ENCODE peak calls at places on chromosome 18, in nine cellular contexts. L is thoracic aorta; M is tibial artery; H is heart right ventricle; N is CD4-positive, CD25-positive, alpha-beta regulatory T cell; T is psoas muscle; P is adipocyte; V is Karpas-422; I is GM12878. X is an unnamed sample. For H3K4me1, the result is how much of the 10 kb centered on the place peaks cover.

GRCh38 chr18:53715243-53715853 is 509.1 kb downstream of the MBD2 start:
- DNase-seq in N (no peak), P (no peak), I (no peak), L (no peak), H (no peak), T (no peak), V (no peak), M (no peak), X (no peak)

GRCh38 chr18:26621161-26622026 is 73.0 kb upstream of the KCTD1 start:
- DNase-seq in L (no peak), P (peak), N (no peak), I (no peak), M (peak), H (peak), T (no peak), V (peak), X (no peak)

GRCh38 chr18:75048776-75049454 is 160.0 kb downstream of the PTGR3 start:
- DNase-seq in V (no peak), L (no peak), I (no peak), T (no peak), N (no peak), P (no peak), M (no peak), H (no peak), X (no peak)

GRCh38 chr18:2906522-2907458 is 60.0 kb downstream of the EMILIN2 start:
- DNase-seq in V (no peak), H (peak), P (peak), I (no peak), L (no peak), T (peak), N (peak), M (no peak), X (peak)

GRCh38 chr18:2881490-2882195 is 34.8 kb downstream of the EMILIN2 start:
- DNase-seq in V (no peak), P (peak), H (no peak), I (no peak), L (no peak), N (no peak), M (peak), T (peak), X (no peak)

GRCh38 chr18:26722582-26722931 is 142.9 kb downstream of the AQP4 start:
- DNase-seq in N (no peak), V (no peak), I (no peak), L (no peak), H (no peak), P (no peak), T (no peak), M (no peak), X (no peak)

GRCh38 chr18:33584845-33585775 is 7.1 kb downstream of the ASXL3 start:
- DNase-seq in H (peak), L (no peak), M (no peak), P (no peak), N (no peak), T (no peak), V (no peak), I (no peak), X (no peak)

GRCh38 chr18:78974115-78974740 is 5.4 kb upstream of the SALL3 start:
- DNase-seq in I (no peak), M (no peak), T (no peak), V (no peak), H (no peak), N (no peak), P (no peak), L (no peak), X (no peak)

GRCh38 chr18:77815666-77816338 is 566.2 kb downstream of the GALR1 start:
- DNase-seq in L (no peak), N (no peak), M (no peak), H (no peak), P (no peak), I (no peak), V (peak), T (no peak), X (no peak)

DNA sequence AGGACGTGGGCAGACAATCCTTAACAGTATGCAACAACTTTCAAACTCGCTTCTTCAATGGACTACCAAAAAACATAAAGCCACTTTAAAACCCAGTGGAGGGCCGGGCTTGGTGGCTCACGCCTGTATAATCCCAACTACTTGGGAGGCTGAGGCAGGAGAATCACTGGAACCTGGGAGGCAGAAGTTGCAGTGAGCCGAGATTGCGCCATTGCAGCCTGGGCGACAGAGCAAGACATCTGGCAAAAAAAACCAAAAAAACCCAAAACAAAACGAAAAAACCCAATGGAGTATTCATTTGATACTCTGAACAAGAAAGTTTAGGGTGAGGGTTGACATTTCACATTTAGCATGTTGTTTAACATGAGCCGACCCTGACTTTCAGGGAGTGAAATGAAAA is 14.0 kb downstream of the RNF125 start:
- DNase-seq in L (no peak), P (no peak), N (no peak), V (no peak), I (no peak), M (no peak), T (no peak), H (no peak), X (no peak)
- H3K4me1 ChIP-seq in L (under half), P (under half), N (under half), V (under half), I (under half), M (under half), T (under half), H (under half), X (under half)

DNA sequence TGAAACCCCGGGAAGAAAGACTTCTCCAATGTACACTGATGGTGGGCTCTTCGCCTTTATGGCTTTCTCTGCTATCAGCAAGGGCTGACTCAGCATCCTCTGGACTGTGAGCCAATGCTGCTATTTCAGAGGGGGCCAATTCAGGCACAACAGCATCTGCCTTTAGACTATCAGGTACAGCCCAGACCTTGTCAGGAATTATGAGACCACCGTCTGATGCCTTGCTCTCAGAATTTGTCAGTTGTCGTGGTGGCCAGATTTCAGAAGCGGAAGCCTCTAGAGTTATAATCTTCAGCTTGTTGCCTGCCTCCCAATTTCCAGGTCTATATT is 92.7 kb downstream of the ALPK2 start:
- DNase-seq in P (no peak), I (no peak), H (no peak), N (no peak), L (no peak), V (no peak), T (no peak), M (no peak), X (no peak)
- H3K4me3 ChIP-seq in P (no peak), I (peak), H (no peak), N (no peak), L (no peak), V (no peak), T (no peak), M (no peak), X (no peak)

GRCh38 chr18:8124232-8125146 is 484.7 kb upstream of the RAB12 start:
- DNase-seq in N (no peak), V (no peak), H (no peak), T (no peak), P (no peak), I (no peak), L (no peak), M (no peak), X (no peak)
- H3K4me1 ChIP-seq in N (under half), V (under half), H (under half), T (under half), P (under half), I (under half), L (under half), M (under half), X (under half)

GRCh38 chr18:35646449-35646848 is 64.9 kb downstream of the GALNT1 start:
- DNase-seq in P (no peak), T (no peak), N (no peak), L (no peak), I (no peak), M (no peak), H (no peak), V (no peak), X (no peak)

GRCh38 chr18:35642802-35643201 is 61.3 kb downstream of the GALNT1 start:
- DNase-seq in T (no peak), I (no peak), N (no peak), M (no peak), L (no peak), V (no peak), H (no peak), P (no peak), X (no peak)

GRCh38 chr18:35641467-35641866 is 59.9 kb downstream of the GALNT1 start:
- DNase-seq in T (no peak), L (no peak), V (peak), H (no peak), P (no peak), I (no peak), M (no peak), N (no peak), X (no peak)

GRCh38 chr18:35639296-35639695 is 57.8 kb downstream of the GALNT1 start:
- DNase-seq in T (no peak), V (no peak), N (no peak), M (no peak), H (no peak), P (no peak), I (no peak), L (no peak), X (no peak)

GRCh38 chr18:35641916-35642315 is 60.4 kb downstream of the GALNT1 start:
- DNase-seq in V (no peak), T (no peak), M (no peak), I (no peak), L (no peak), H (no peak), P (peak), N (no peak), X (no peak)
- H3K4me3 ChIP-seq in V (no peak), T (no peak), M (no peak), I (no peak), L (no peak), H (no peak), P (no peak), N (no peak), X (no peak)

GRCh38 chr18:48740068-48740440 is 201.2 kb downstream of the CTIF start:
- DNase-seq in N (no peak), H (no peak), P (no peak), I (no peak), M (peak), T (peak), L (no peak), V (no peak), X (no peak)
- H3K4me1 ChIP-seq in N (under half), H (half or more), P (half or more), I (under half), M (half or more), T (under half), L (half or more), V (under half), X (under half)

GRCh38 chr18:13501896-13502295 is 224.5 kb downstream of the FAM210A start:
- DNase-seq in V (peak), T (no peak), L (no peak), M (no peak), N (peak), H (no peak), I (peak), P (no peak), X (no peak)

GRCh38 chr18:13503839-13504238 is 222.5 kb downstream of the FAM210A start:
- DNase-seq in I (no peak), V (no peak), T (no peak), N (no peak), M (no peak), P (no peak), H (no peak), L (no peak), X (no peak)

GRCh38 chr18:13502585-13502984 is 223.8 kb downstream of the FAM210A start:
- DNase-seq in M (peak), P (no peak), I (no peak), N (no peak), V (no peak), T (peak), H (peak), L (no peak), X (no peak)

GRCh38 chr18:13500227-13500865 is 226.0 kb downstream of the FAM210A start:
- DNase-seq in L (no peak), T (peak), V (no peak), I (no peak), N (no peak), H (peak), M (peak), P (peak), X (no peak)

DNA sequence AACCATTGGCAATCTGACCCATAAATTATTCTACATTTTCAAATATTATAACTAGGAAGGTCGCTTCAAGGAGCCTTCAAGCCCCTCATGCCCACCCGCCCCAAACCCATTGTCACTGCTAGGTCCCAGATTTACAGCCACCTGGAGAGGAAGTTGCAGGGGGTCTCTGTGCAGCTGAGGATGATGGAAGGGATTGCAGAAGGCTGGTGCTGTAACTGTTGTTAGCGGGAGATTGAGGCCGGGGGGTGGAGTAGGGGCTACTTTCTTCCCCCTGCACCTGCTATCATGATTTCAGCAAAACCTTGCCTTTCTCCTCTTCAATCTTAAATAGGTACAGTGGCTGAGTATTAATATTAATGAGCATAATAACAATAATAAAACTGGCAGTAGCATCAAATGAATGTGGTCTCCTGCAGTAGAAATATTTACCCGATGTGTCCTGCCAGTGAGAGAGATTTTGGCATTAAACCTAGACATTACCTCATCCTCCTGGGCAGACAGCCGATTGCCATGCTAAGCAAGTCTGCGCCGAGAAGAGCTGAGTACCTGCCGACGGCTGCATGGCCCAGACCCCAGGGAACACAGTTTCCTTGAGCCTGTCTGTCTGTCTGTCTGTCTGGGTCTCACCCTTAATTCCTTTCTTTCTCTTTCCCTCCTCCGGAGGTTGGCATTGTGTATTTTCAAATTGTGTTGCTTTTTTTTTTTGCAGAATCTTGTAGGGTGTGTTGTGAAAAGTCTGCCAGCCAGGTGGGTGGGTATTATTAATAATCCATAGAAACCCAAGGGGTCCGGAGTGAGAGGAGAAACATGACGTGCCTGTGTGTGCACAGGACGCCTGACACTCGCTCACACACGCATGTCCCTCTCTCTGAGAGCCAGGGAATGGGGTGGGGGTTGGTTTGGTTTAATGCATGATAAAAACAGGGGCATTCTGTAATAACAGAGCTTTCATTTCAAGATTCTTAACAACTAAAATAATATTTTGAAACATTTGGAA is 225.2 kb downstream of the FAM210A start:
- DNase-seq in T (peak), P (peak), I (no peak), N (no peak), L (peak), H (peak), V (no peak), M (peak), X (no peak)
- H3K4me3 ChIP-seq in T (peak), P (peak), I (no peak), N (peak), L (peak), H (no peak), V (no peak), M (peak), X (no peak)

GRCh38 chr18:35618703-35619102 is 37.2 kb downstream of the GALNT1 start:
- DNase-seq in P (peak), N (no peak), M (no peak), I (no peak), L (no peak), H (no peak), V (no peak), T (no peak), X (no peak)

GRCh38 chr18:35616074-35616473 is 34.5 kb downstream of the GALNT1 start:
- DNase-seq in N (no peak), P (no peak), V (no peak), M (no peak), H (no peak), T (no peak), I (no peak), L (no peak), X (no peak)

GRCh38 chr18:35617865-35618264 is 36.3 kb downstream of the GALNT1 start:
- DNase-seq in M (no peak), P (no peak), T (no peak), L (no peak), H (no peak), V (no peak), N (no peak), I (no peak), X (no peak)

GRCh38 chr18:35618289-35618688 is 36.7 kb downstream of the GALNT1 start:
- DNase-seq in M (no peak), L (no peak), N (no peak), I (no peak), T (no peak), H (no peak), V (no peak), P (peak), X (no peak)

GRCh38 chr18:35616664-35617423 is 35.3 kb downstream of the GALNT1 start:
- DNase-seq in P (peak), T (no peak), V (peak), N (peak), L (no peak), I (peak), H (peak), M (peak), X (peak)
- H3K4me1 ChIP-seq in P (under half), T (half or more), V (half or more), N (under half), L (under half), I (under half), H (half or more), M (under half), X (under half)

GRCh38 chr18:658947-659533 is 1.6 kb downstream of the TYMS start:
- DNase-seq in P (no peak), H (no peak), V (no peak), M (no peak), I (no peak), T (no peak), L (no peak), N (no peak), X (no peak)
- H3K4me3 ChIP-seq in P (peak), H (peak), V (peak), M (peak), I (peak), T (peak), L (peak), N (peak), X (peak)

GRCh38 chr18:58284699-58285490 is 240.9 kb downstream of the NEDD4L start:
- DNase-seq in P (no peak), L (no peak), T (no peak), H (no peak), M (no peak), N (no peak), V (no peak), I (no peak), X (no peak)
- H3K4me1 ChIP-seq in P (under half), L (under half), T (under half), H (under half), M (under half), N (under half), V (under half), I (under half), X (under half)

GRCh38 chr18:7116832-7117389 is 686 bp downstream of the LAMA1 start:
- DNase-seq in P (peak), V (no peak), N (no peak), L (no peak), I (no peak), H (no peak), T (no peak), M (no peak), X (no peak)

GRCh38 chr18:7122376-7122775 is 4.8 kb upstream of the LAMA1 start:
- DNase-seq in P (no peak), L (no peak), I (no peak), T (no peak), N (no peak), V (no peak), M (no peak), H (no peak), X (no peak)

GRCh38 chr18:7116001-7116831 is 1.4 kb downstream of the LAMA1 start:
- DNase-seq in H (no peak), P (peak), L (no peak), M (no peak), V (no peak), I (no peak), N (no peak), T (no peak), X (no peak)

DNA sequence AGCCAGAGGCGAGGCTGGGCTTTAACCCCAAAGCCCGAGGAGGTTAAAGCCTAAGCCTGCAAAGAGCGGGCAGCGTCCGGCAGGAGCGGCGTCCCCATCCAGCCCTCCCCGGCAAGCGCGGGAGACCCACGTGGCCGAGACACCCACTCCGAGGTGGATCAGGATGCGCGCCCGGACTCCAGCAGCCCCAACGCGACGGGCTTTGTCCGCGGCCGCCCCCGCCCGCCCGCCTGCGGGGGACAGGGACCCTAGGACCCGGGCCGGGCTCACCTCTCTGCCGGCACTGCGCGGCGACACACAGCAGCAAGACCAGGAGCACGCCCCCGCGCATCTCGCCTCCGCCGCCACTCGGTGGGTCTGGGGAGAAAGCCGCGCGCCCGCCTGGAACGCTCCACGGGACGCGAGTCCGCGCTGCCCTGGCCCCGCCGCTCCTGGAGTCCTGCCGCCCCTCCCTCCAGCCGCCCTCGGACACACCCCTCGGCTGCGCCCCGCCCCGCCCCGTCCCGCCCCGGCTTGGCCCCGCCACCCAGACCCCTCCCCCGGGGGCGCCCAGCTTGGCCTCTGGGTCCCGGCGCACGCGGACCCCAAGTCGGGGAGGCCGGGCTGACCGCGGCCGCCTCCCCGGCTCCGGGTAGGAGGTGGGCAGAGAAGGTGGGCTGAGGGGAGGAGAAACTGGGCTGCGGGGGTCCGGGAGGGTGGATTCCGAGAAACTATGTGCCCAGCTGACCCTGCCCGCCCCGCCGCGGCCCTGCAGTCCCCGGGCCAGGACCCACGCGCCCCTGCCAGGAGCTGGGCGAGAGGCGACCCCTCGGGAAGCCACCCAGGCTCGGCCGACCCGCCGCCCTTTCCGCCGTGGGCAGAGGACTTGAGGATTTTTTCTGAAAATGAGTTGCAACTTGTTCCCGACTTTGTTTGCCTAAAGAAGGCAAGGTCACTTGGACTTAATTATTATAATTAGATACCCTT is at the start of gene LAMA1:
- DNase-seq in P (peak), M (no peak), N (no peak), L (no peak), V (no peak), I (no peak), H (no peak), T (no peak), X (no peak)
- H3K4me3 ChIP-seq in P (peak), M (peak), N (no peak), L (peak), V (no peak), I (no peak), H (peak), T (peak), X (no peak)